ENCODE peak calls at places on chromosomes 6 and 20, in ten cellular contexts. K is AG10803, Q is activated B cell treated with CpG ODN at 0.5 μM for 24 hours, M is fibroblast of mammary gland, D is HFFc6, Y is upper lobe of left lung, V is coronary artery, Z is lung, H is GM13976, L is astrocyte. F is an unnamed sample.

GRCh38 chr6:3451498-3451897 is 5.4 kb downstream of the SLC22A23 start:
- DNase-seq in K (peak), Q (no peak), M (no peak), D (no peak), Y (no peak), V (no peak), Z (no peak), H (no peak), L (no peak), F (no peak)

GRCh38 chr6:153357391-153357790 is 226.3 kb upstream of the RGS17 start:
- DNase-seq in K (no peak), Q (no peak), M (no peak), D (no peak), Y (no peak), V (no peak), Z (no peak), H (no peak), L (no peak), F (no peak)

GRCh38 chr20:22382742-22383141 is 201.6 kb downstream of the FOXA2 start:
- DNase-seq in K (peak), Q (no peak), M (peak), D (no peak), Y (no peak), V (no peak), Z (no peak), H (no peak), L (no peak), F (no peak)

GRCh38 chr6:120141601-120142000 is 792.0 kb upstream of the MAN1A1 start:
- DNase-seq in K (no peak), Q (no peak), M (no peak), D (no peak), Y (no peak), V (no peak), Z (no peak), H (no peak), L (no peak), F (no peak)

GRCh38 chr20:63116412-63117106 is 99.4 kb downstream of the YTHDF1 start:
- DNase-seq in K (no peak), Q (no peak), M (no peak), D (no peak), Y (peak), V (no peak), Z (no peak), H (peak), L (no peak), F (no peak)

GRCh38 chr6:34301408-34301807 is 52.6 kb upstream of the SMIM29 start:
- DNase-seq in K (peak), Q (no peak), M (peak), D (peak), Y (no peak), V (peak), Z (peak), H (no peak), L (peak), F (no peak)

GRCh38 chr6:132780770-132781371 is 17.6 kb downstream of the SLC18B1 start:
- DNase-seq in K (peak), Q (no peak), M (peak), D (peak), Y (no peak), V (no peak), Z (no peak), H (no peak), L (no peak), F (peak)

GRCh38 chr6:116025405-116025804 is 35.3 kb downstream of the FRK start:
- DNase-seq in K (no peak), Q (no peak), M (no peak), D (no peak), Y (no peak), V (no peak), Z (no peak), H (no peak), L (no peak), F (no peak)

GRCh38 chr6:147528511-147529145 is 20.1 kb downstream of the SAMD5 start:
- DNase-seq in K (no peak), Q (no peak), M (no peak), D (no peak), Y (no peak), V (no peak), Z (no peak), H (no peak), L (no peak), F (no peak)

GRCh38 chr20:30484749-30485070 is 772.8 kb upstream of the DEFB115 start:
- DNase-seq in K (no peak), Q (no peak), M (no peak), D (no peak), Y (no peak), V (no peak), Z (no peak), H (peak), L (no peak), F (no peak)

GRCh38 chr20:36102809-36103596 is 51.5 kb upstream of the EPB41L1 start:
- DNase-seq in K (no peak), Q (no peak), M (no peak), D (no peak), Y (no peak), V (no peak), Z (peak), H (no peak), L (no peak), F (no peak)

GRCh38 chr6:125363360-125364121 is 61.8 kb upstream of the HDDC2 start:
- DNase-seq in K (peak), Q (no peak), M (peak), D (no peak), Y (peak), V (peak), Z (no peak), H (peak), L (peak), F (no peak)

GRCh38 chr20:19008497-19008896 is 194.9 kb downstream of the SCP2D1 start:
- DNase-seq in K (no peak), Q (no peak), M (no peak), D (no peak), Y (no peak), V (peak), Z (no peak), H (no peak), L (no peak), F (no peak)

GRCh38 chr20:48019940-48020339 is 234.7 kb upstream of the SULF2 start:
- DNase-seq in K (no peak), Q (no peak), M (no peak), D (no peak), Y (no peak), V (peak), Z (no peak), H (no peak), L (no peak), F (no peak)

GRCh38 chr20:50731930-50732690 is 730 bp downstream of the PARD6B start:
- DNase-seq in K (no peak), Q (no peak), M (no peak), D (no peak), Y (no peak), V (no peak), Z (no peak), H (no peak), L (no peak), F (no peak)

GRCh38 chr6:13486679-13487121 is 700 bp downstream of the GFOD1 start:
- DNase-seq in K (peak), Q (peak), M (peak), D (peak), Y (no peak), V (peak), Z (peak), H (peak), L (peak), F (peak)

GRCh38 chr6:163683105-163683622 is 268.6 kb downstream of the QKI start:
- DNase-seq in K (no peak), Q (no peak), M (no peak), D (no peak), Y (no peak), V (no peak), Z (no peak), H (no peak), L (no peak), F (no peak)

GRCh38 chr20:35318502-35319157 is 26.4 kb upstream of the FAM83C start:
- DNase-seq in K (peak), Q (no peak), M (peak), D (peak), Y (no peak), V (no peak), Z (peak), H (no peak), L (peak), F (no peak)

GRCh38 chr6:99588618-99589289 is 17.9 kb upstream of the PRDM13 start:
- DNase-seq in K (peak), Q (peak), M (peak), D (peak), Y (peak), V (no peak), Z (peak), H (peak), L (peak), F (peak)

GRCh38 chr6:169024047-169024660 is 229.5 kb downstream of the THBS2 start:
- DNase-seq in K (no peak), Q (no peak), M (no peak), D (no peak), Y (peak), V (no peak), Z (no peak), H (no peak), L (no peak), F (no peak)

GRCh38 chr20:52540489-52540888 is 348.9 kb upstream of the ZFP64 start:
- DNase-seq in K (no peak), Q (no peak), M (no peak), D (no peak), Y (no peak), V (no peak), Z (no peak), H (no peak), L (no peak), F (no peak)

GRCh38 chr6:70479236-70479635 is 65.9 kb downstream of the FAM135A start:
- DNase-seq in K (peak), Q (no peak), M (peak), D (no peak), Y (no peak), V (no peak), Z (no peak), H (no peak), L (peak), F (no peak)

GRCh38 chr6:46217671-46218131 is 46.9 kb upstream of the ENPP5 start:
- DNase-seq in K (no peak), Q (no peak), M (peak), D (no peak), Y (no peak), V (peak), Z (no peak), H (peak), L (no peak), F (peak)

GRCh38 chr6:64838726-64839125 is 868.3 kb downstream of the EYS start:
- DNase-seq in K (no peak), Q (no peak), M (no peak), D (no peak), Y (no peak), V (no peak), Z (no peak), H (no peak), L (no peak), F (no peak)

DNA sequence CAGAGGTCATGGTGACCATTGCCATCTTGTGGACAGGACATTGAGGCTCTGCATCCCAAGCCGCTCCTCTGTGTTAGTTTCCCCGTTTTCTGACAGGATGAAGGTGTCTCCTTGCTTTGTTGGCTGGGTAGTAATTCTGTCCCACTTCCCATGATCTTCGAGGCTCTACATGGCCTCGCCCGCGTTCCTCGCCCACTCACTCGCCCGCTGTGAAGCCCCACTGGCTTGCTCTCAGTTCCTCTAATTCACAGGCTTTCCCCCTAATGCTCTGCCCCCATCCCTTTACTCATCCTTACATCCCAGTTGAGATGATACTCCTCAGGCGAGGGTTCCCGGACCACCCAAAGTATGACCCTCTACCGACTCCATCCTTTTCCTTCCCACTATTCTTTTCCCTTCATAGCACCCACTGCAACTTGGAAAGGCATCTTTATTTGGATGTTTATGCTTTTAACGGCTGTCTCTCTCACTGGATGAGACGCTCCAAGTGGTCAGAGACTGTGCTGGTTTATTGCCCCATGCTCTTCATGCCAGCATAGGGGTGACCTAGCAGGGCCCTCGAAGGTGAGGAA is 511 bp upstream of the SLC35B2 start:
- DNase-seq in K (no peak), Q (no peak), M (no peak), D (no peak), Y (no peak), V (no peak), Z (no peak), H (peak), L (no peak), F (peak)
- TF ChIP-seq CTCF in K (no peak), Q (no peak), M (no peak), D (peak), Y (no peak), V (no peak), Z (no peak), H (no peak), L (no peak), F (no peak)

GRCh38 chr6:104591573-104592334 is 268.0 kb downstream of the HACE1 start:
- DNase-seq in K (peak), Q (no peak), M (peak), D (no peak), Y (no peak), V (no peak), Z (no peak), H (no peak), L (no peak), F (no peak)

GRCh38 chr6:104599821-104600658 is 259.7 kb downstream of the HACE1 start:
- DNase-seq in K (no peak), Q (no peak), M (no peak), D (no peak), Y (no peak), V (no peak), Z (no peak), H (no peak), L (peak), F (no peak)

GRCh38 chr6:104596091-104596490 is 263.6 kb downstream of the HACE1 start:
- DNase-seq in K (no peak), Q (no peak), M (no peak), D (no peak), Y (no peak), V (no peak), Z (no peak), H (no peak), L (no peak), F (no peak)

GRCh38 chr6:104597541-104598050 is 262.1 kb downstream of the HACE1 start:
- DNase-seq in K (peak), Q (no peak), M (peak), D (no peak), Y (no peak), V (no peak), Z (no peak), H (no peak), L (peak), F (no peak)

GRCh38 chr6:104595315-104595820 is 264.4 kb downstream of the HACE1 start:
- DNase-seq in K (no peak), Q (no peak), M (no peak), D (no peak), Y (no peak), V (no peak), Z (no peak), H (no peak), L (peak), F (no peak)
- TF ChIP-seq CTCF in K (no peak), Q (no peak), M (no peak), D (no peak), Y (no peak), V (no peak), Z (no peak), H (no peak), L (no peak), F (no peak)

GRCh38 chr6:71621918-71622519 is 264.3 kb upstream of the RIMS1 start:
- DNase-seq in K (peak), Q (no peak), M (peak), D (no peak), Y (no peak), V (no peak), Z (no peak), H (no peak), L (no peak), F (no peak)
- TF ChIP-seq CTCF in K (peak), Q (no peak), M (peak), D (peak), Y (no peak), V (no peak), Z (no peak), H (no peak), L (peak), F (no peak)

GRCh38 chr6:10416516-10416862 is 1.6 kb upstream of the TFAP2A start:
- DNase-seq in K (no peak), Q (no peak), M (no peak), D (no peak), Y (no peak), V (no peak), Z (no peak), H (no peak), L (no peak), F (no peak)

GRCh38 chr6:10413850-10414765 is 766 bp downstream of the TFAP2A start:
- DNase-seq in K (no peak), Q (no peak), M (no peak), D (peak), Y (no peak), V (no peak), Z (no peak), H (no peak), L (no peak), F (no peak)

GRCh38 chr6:10415593-10416480 is 963 bp upstream of the TFAP2A start:
- DNase-seq in K (no peak), Q (no peak), M (no peak), D (no peak), Y (peak), V (no peak), Z (no peak), H (no peak), L (no peak), F (no peak)

GRCh38 chr6:10412948-10413849 is 1.7 kb downstream of the TFAP2A start:
- DNase-seq in K (no peak), Q (no peak), M (no peak), D (no peak), Y (no peak), V (no peak), Z (no peak), H (no peak), L (no peak), F (no peak)

GRCh38 chr6:10414766-10415592 is at the start of gene TFAP2A:
- DNase-seq in K (peak), Q (no peak), M (peak), D (peak), Y (no peak), V (no peak), Z (no peak), H (no peak), L (peak), F (no peak)
- TF ChIP-seq CTCF in K (peak), Q (no peak), M (no peak), D (peak), Y (no peak), V (no peak), Z (no peak), H (no peak), L (no peak), F (no peak)

GRCh38 chr6:167341038-167341613 is 16.2 kb downstream of the TTLL2 start:
- DNase-seq in K (no peak), Q (no peak), M (no peak), D (no peak), Y (no peak), V (no peak), Z (no peak), H (no peak), L (no peak), F (no peak)

GRCh38 chr6:167336818-167337217 is 11.9 kb downstream of the TTLL2 start:
- DNase-seq in K (no peak), Q (no peak), M (no peak), D (no peak), Y (no peak), V (no peak), Z (no peak), H (no peak), L (no peak), F (no peak)

GRCh38 chr6:167337231-167337630 is 12.3 kb downstream of the TTLL2 start:
- DNase-seq in K (no peak), Q (no peak), M (no peak), D (no peak), Y (peak), V (no peak), Z (no peak), H (no peak), L (no peak), F (no peak)

GRCh38 chr6:167337675-167338449 is 13.0 kb downstream of the TTLL2 start:
- DNase-seq in K (no peak), Q (no peak), M (no peak), D (no peak), Y (no peak), V (no peak), Z (no peak), H (no peak), L (no peak), F (no peak)

GRCh38 chr6:167338551-167339117 is 13.7 kb downstream of the TTLL2 start:
- DNase-seq in K (no peak), Q (no peak), M (no peak), D (no peak), Y (no peak), V (no peak), Z (no peak), H (no peak), L (no peak), F (no peak)
- TF ChIP-seq CTCF in K (no peak), Q (no peak), M (no peak), D (no peak), Y (no peak), V (no peak), Z (no peak), H (no peak), L (no peak), F (no peak)

GRCh38 chr6:170050591-170051041 is 240.3 kb downstream of the DLL1 start:
- DNase-seq in K (no peak), Q (no peak), M (no peak), D (no peak), Y (peak), V (peak), Z (no peak), H (no peak), L (no peak), F (no peak)
- TF ChIP-seq CTCF in K (no peak), Q (no peak), M (no peak), D (no peak), Y (no peak), V (no peak), Z (no peak), H (no peak), L (no peak), F (no peak)

F was measured in GM20000.